ENCODE peak calls at places on chromosome 4, in four cellular contexts. T, Q, S and L are unnamed samples.

GRCh38 chr4:8110071-8110986 is 48.3 kb downstream of the ABLIM2 start:
- DNase-seq in T (no peak), Q (peak; percentile 4), S (no peak), L (peak; percentile 49)

GRCh38 chr4:133149932-133150642 is 993 bp downstream of the PCDH10 start:
- DNase-seq in T (no peak), Q (peak; percentile 26), S (no peak), L (no peak)

GRCh38 chr4:7559741-7560376 is 125.1 kb upstream of the PSAPL1 start:
- DNase-seq in T (no peak), Q (no peak), S (no peak), L (no peak)

GRCh38 chr4:10164877-10165283 is 48.3 kb upstream of the WDR1 start:
- DNase-seq in T (peak; percentile 45), Q (peak; percentile 26), S (peak; percentile 24), L (no peak)

GRCh38 chr4:186765138-186765537 is 41.5 kb upstream of the FAT1 start:
- DNase-seq in T (no peak), Q (peak; percentile 50), S (no peak), L (no peak)

GRCh38 chr4:165418116-165418515 is 39.3 kb downstream of the CPE start:
- DNase-seq in T (no peak), Q (no peak), S (no peak), L (no peak)

GRCh38 chr4:11732155-11732554 is 303.5 kb upstream of the HS3ST1 start:
- DNase-seq in T (no peak), Q (no peak), S (no peak), L (no peak)

GRCh38 chr4:26204249-26204825 is 116.5 kb upstream of the RBPJ start:
- DNase-seq in T (no peak), Q (no peak), S (no peak), L (no peak)

GRCh38 chr4:89301902-89302301 is 5.7 kb downstream of the GPRIN3 start:
- DNase-seq in T (no peak), Q (no peak), S (no peak), L (no peak)

GRCh38 chr4:185656467-185656890 is 121.2 kb upstream of the PDLIM3 start:
- DNase-seq in T (peak; percentile 80), Q (peak; percentile 75), S (peak; percentile 66), L (no peak)

GRCh38 chr4:113502883-113503282 is 258.7 kb downstream of the CAMK2D start:
- DNase-seq in T (peak; percentile 9), Q (no peak), S (no peak), L (no peak)

GRCh38 chr4:19375931-19376330 is 875.8 kb upstream of the SLIT2 start:
- DNase-seq in T (no peak), Q (no peak), S (no peak), L (no peak)

GRCh38 chr4:15717126-15717525 is 14.3 kb downstream of the BST1 start:
- DNase-seq in T (no peak), Q (peak; percentile 41), S (peak; percentile 24), L (no peak)

GRCh38 chr4:124177647-124178425 is 534.7 kb downstream of the ANKRD50 start:
- DNase-seq in T (no peak), Q (peak; percentile 79), S (peak; percentile 38), L (peak; percentile 43)

GRCh38 chr4:95095352-95095974 is 337.7 kb downstream of the BMPR1B start:
- DNase-seq in T (peak; percentile 11), Q (peak; percentile 68), S (peak; percentile 13), L (no peak)

GRCh38 chr4:2798399-2799301 is 5.8 kb downstream of the SH3BP2 start:
- DNase-seq in T (peak; percentile 58), Q (no peak), S (no peak), L (no peak)

GRCh38 chr4:127997534-127998388 is 32.6 kb downstream of the ABHD18 start:
- DNase-seq in T (peak; percentile 32), Q (peak; percentile 37), S (no peak), L (no peak)
- TF ChIP-seq CTCF in T (peak; percentile 19), Q (peak; percentile 23), S (no peak), L (no peak)

GRCh38 chr4:22339491-22339890 is 176.4 kb downstream of the ADGRA3 start:
- DNase-seq in T (no peak), Q (no peak), S (no peak), L (no peak)

GRCh38 chr4:22343606-22344005 is 172.3 kb downstream of the ADGRA3 start:
- DNase-seq in T (no peak), Q (no peak), S (no peak), L (no peak)

GRCh38 chr4:22336822-22337221 is 179.0 kb downstream of the ADGRA3 start:
- DNase-seq in T (no peak), Q (no peak), S (no peak), L (no peak)

GRCh38 chr4:22334155-22334554 is 181.7 kb downstream of the ADGRA3 start:
- DNase-seq in T (no peak), Q (no peak), S (no peak), L (no peak)

GRCh38 chr4:22338806-22339205 is 177.1 kb downstream of the ADGRA3 start:
- DNase-seq in T (no peak), Q (no peak), S (no peak), L (no peak)
- H3K4me3 ChIP-seq in T (no peak overlapping the region), Q (no peak overlapping the region), S (no peak overlapping the region), L (no peak overlapping the region)

GRCh38 chr4:1376841-1377605 is 29.2 kb downstream of the NKX1-1 start:
- DNase-seq in T (peak; percentile 5), Q (no peak), S (no peak), L (no peak)
- TF ChIP-seq CTCF in T (no peak), Q (no peak), S (no peak), L (no peak)

GRCh38 chr4:930827-931193 is 1.3 kb downstream of the GAK start:
- DNase-seq in T (no peak), Q (no peak), S (no peak), L (no peak)
- H3K4me3 ChIP-seq in T (no peak overlapping the region), Q (peak overlapping the region; percentile 67), S (peak overlapping the region; percentile 97), L (peak overlapping the region; percentile 98)